ENCODE peak calls at places on chromosomes 7 and 10, in seven cellular contexts. One of them, this sample, is unnamed.

GRCh38 chr7:130154501-130155317 is 50.5 kb downstream of the TMEM209 start:
- DNase-seq in B cell: no peak
- DNase-seq in endothelial cell: peak
- DNase-seq in M059J: no peak
- DNase-seq in nephron progenitor cell: no peak
- DNase-seq in germinal center: no peak
- DNase-seq in stomach: peak
- DNase-seq in this sample: no peak

GRCh38 chr7:74302745-74303221 is 13.6 kb downstream of the CLIP2 start:
- DNase-seq in B cell: no peak
- DNase-seq in endothelial cell: no peak
- DNase-seq in M059J: peak
- DNase-seq in nephron progenitor cell: no peak
- DNase-seq in germinal center: no peak
- DNase-seq in stomach: no peak
- DNase-seq in this sample: no peak

GRCh38 chr7:142592664-142593063 is 156.6 kb upstream of the PRSS1 start:
- DNase-seq in B cell: no peak
- DNase-seq in endothelial cell: no peak
- DNase-seq in M059J: no peak
- DNase-seq in nephron progenitor cell: no peak
- DNase-seq in germinal center: no peak
- DNase-seq in stomach: no peak
- DNase-seq in this sample: no peak

GRCh38 chr7:100437150-100438100 is 1.1 kb upstream of the PPP1R35 start:
- DNase-seq in B cell: no peak
- DNase-seq in endothelial cell: no peak
- DNase-seq in M059J: no peak
- DNase-seq in nephron progenitor cell: no peak
- DNase-seq in germinal center: no peak
- DNase-seq in stomach: no peak
- DNase-seq in this sample: no peak

GRCh38 chr7:28318126-28318762 is 94.1 kb upstream of the CREB5 start:
- DNase-seq in B cell: no peak
- DNase-seq in endothelial cell: no peak
- DNase-seq in M059J: no peak
- DNase-seq in nephron progenitor cell: no peak
- DNase-seq in germinal center: no peak
- DNase-seq in stomach: no peak
- DNase-seq in this sample: no peak

GRCh38 chr7:41886906-41887311 is 184.0 kb upstream of the INHBA start:
- DNase-seq in B cell: no peak
- DNase-seq in endothelial cell: no peak
- DNase-seq in M059J: peak
- DNase-seq in nephron progenitor cell: no peak
- DNase-seq in germinal center: no peak
- DNase-seq in stomach: peak
- DNase-seq in this sample: peak

GRCh38 chr7:13945670-13946069 is 43.8 kb downstream of the ETV1 start:
- DNase-seq in B cell: no peak
- DNase-seq in endothelial cell: no peak
- DNase-seq in M059J: peak
- DNase-seq in nephron progenitor cell: no peak
- DNase-seq in germinal center: no peak
- DNase-seq in stomach: no peak
- DNase-seq in this sample: no peak

GRCh38 chr10:110724116-110724701 is 80.1 kb downstream of the RBM20 start:
- DNase-seq in B cell: no peak
- DNase-seq in endothelial cell: no peak
- DNase-seq in M059J: no peak
- DNase-seq in nephron progenitor cell: no peak
- DNase-seq in germinal center: peak
- DNase-seq in stomach: no peak
- DNase-seq in this sample: no peak

GRCh38 chr10:51804861-51805260 is 105.5 kb upstream of the CSTF2T start:
- DNase-seq in B cell: no peak
- DNase-seq in endothelial cell: no peak
- DNase-seq in M059J: peak
- DNase-seq in nephron progenitor cell: no peak
- DNase-seq in germinal center: no peak
- DNase-seq in stomach: no peak
- DNase-seq in this sample: no peak

GRCh38 chr10:94042001-94042813 is 48.5 kb downstream of the PLCE1 start:
- DNase-seq in B cell: no peak
- DNase-seq in endothelial cell: no peak
- DNase-seq in M059J: peak
- DNase-seq in nephron progenitor cell: no peak
- DNase-seq in germinal center: peak
- DNase-seq in stomach: no peak
- DNase-seq in this sample: no peak

GRCh38 chr10:6050801-6051445 is 11.2 kb downstream of the IL2RA start:
- DNase-seq in B cell: peak
- DNase-seq in endothelial cell: no peak
- DNase-seq in M059J: peak
- DNase-seq in nephron progenitor cell: no peak
- DNase-seq in germinal center: peak
- DNase-seq in stomach: peak
- DNase-seq in this sample: peak

GRCh38 chr7:33743594-33743993 is 161.7 kb upstream of the BMPER start:
- DNase-seq in B cell: no peak
- DNase-seq in endothelial cell: no peak
- DNase-seq in M059J: peak
- DNase-seq in nephron progenitor cell: no peak
- DNase-seq in germinal center: no peak
- DNase-seq in stomach: no peak
- DNase-seq in this sample: no peak

GRCh38 chr7:64887756-64888508 is 15.1 kb upstream of the ZNF273 start:
- DNase-seq in B cell: no peak
- DNase-seq in endothelial cell: peak
- DNase-seq in M059J: no peak
- DNase-seq in nephron progenitor cell: peak
- DNase-seq in germinal center: peak
- DNase-seq in stomach: peak
- DNase-seq in this sample: peak

GRCh38 chr7:5172196-5172800 is 17.7 kb upstream of the WIPI2 start:
- DNase-seq in B cell: no peak
- DNase-seq in endothelial cell: no peak
- DNase-seq in M059J: no peak
- DNase-seq in nephron progenitor cell: no peak
- DNase-seq in germinal center: no peak
- DNase-seq in stomach: no peak
- DNase-seq in this sample: no peak

GRCh38 chr7:46450425-46450824 is 529.4 kb upstream of the IGFBP3 start:
- DNase-seq in B cell: no peak
- DNase-seq in endothelial cell: no peak
- DNase-seq in M059J: no peak
- DNase-seq in nephron progenitor cell: no peak
- DNase-seq in germinal center: no peak
- DNase-seq in stomach: no peak
- DNase-seq in this sample: no peak

GRCh38 chr10:47070541-47070940 is 159.3 kb downstream of the PTPN20 start:
- DNase-seq in B cell: no peak
- DNase-seq in endothelial cell: no peak
- DNase-seq in M059J: no peak
- DNase-seq in nephron progenitor cell: no peak
- DNase-seq in germinal center: no peak
- DNase-seq in stomach: no peak
- DNase-seq in this sample: no peak

GRCh38 chr7:29207469-29207868 is 12.9 kb downstream of the CHN2 start:
- DNase-seq in B cell: no peak
- DNase-seq in endothelial cell: no peak
- DNase-seq in M059J: peak
- DNase-seq in nephron progenitor cell: no peak
- DNase-seq in germinal center: no peak
- DNase-seq in stomach: no peak
- DNase-seq in this sample: no peak

GRCh38 chr10:128693493-128694132 is 567.4 kb upstream of the MKI67 start:
- DNase-seq in B cell: no peak
- DNase-seq in endothelial cell: no peak
- DNase-seq in M059J: no peak
- DNase-seq in nephron progenitor cell: no peak
- DNase-seq in germinal center: no peak
- DNase-seq in stomach: no peak
- DNase-seq in this sample: no peak

GRCh38 chr10:84447701-84448400 is 119.5 kb downstream of the CCSER2 start:
- DNase-seq in B cell: no peak
- DNase-seq in endothelial cell: no peak
- DNase-seq in M059J: no peak
- DNase-seq in nephron progenitor cell: no peak
- DNase-seq in germinal center: no peak
- DNase-seq in stomach: no peak
- DNase-seq in this sample: no peak

This sample was measured in transverse colon.